ENCODE peak calls at places on chromosomes 5 and 9, in five cellular contexts. Y is WERI-Rb-1, L is ovary, U is AG04450, H is Peyer's patch. W is an unnamed sample. For H3K9me3, the result is how much of the 10 kb centered on the place peaks cover.

GRCh38 chr9:112780637-112781036 is 30.1 kb downstream of the SNX30 start:
- DNase-seq in Y (no peak), U (no peak), H (no peak), L (no peak), W (no peak)

GRCh38 chr9:89874351-89875321 is 269.8 kb downstream of the GADD45G start:
- DNase-seq in H (peak), L (no peak), U (no peak), Y (peak), W (peak)

GRCh38 chr5:122615146-122615545 is 159.7 kb upstream of the SNX2 start:
- DNase-seq in Y (no peak), H (no peak), U (no peak), L (no peak), W (no peak)

GRCh38 chr5:176171171-176171760 is 67.0 kb upstream of the SIMC1 start:
- DNase-seq in U (no peak), L (no peak), Y (no peak), H (no peak), W (no peak)

GRCh38 chr9:15873573-15874177 is 320.8 kb downstream of the CCDC171 start:
- DNase-seq in Y (no peak), L (no peak), U (peak), H (no peak), W (no peak)

GRCh38 chr5:16791036-16791705 is 144.9 kb downstream of the MYO10 start:
- DNase-seq in Y (no peak), U (no peak), L (no peak), H (no peak), W (no peak)

GRCh38 chr9:133301253-133302230 is 26.5 kb upstream of the ABO start:
- DNase-seq in Y (no peak), L (no peak), H (peak), U (no peak), W (no peak)

GRCh38 chr5:178982941-178983340 is 12.2 kb downstream of the GRM6 start:
- DNase-seq in Y (no peak), H (no peak), U (no peak), L (no peak), W (no peak)

GRCh38 chr5:72883850-72884249 is 67.4 kb downstream of the TNPO1 start:
- DNase-seq in L (no peak), Y (no peak), U (no peak), H (no peak), W (no peak)

GRCh38 chr9:109499631-109500120 is 1.6 kb upstream of the PTPN3 start:
- DNase-seq in U (no peak), H (peak), L (no peak), Y (peak), W (peak)

GRCh38 chr9:91815896-91816295 is 134.1 kb downstream of the ROR2 start:
- DNase-seq in U (no peak), L (no peak), Y (no peak), H (no peak), W (no peak)

GRCh38 chr5:136048966-136049365 is 20.2 kb downstream of the TGFBI start:
- DNase-seq in L (no peak), U (no peak), Y (no peak), H (no peak), W (no peak)

GRCh38 chr9:137642118-137642601 is 23.4 kb downstream of the EHMT1 start:
- DNase-seq in Y (no peak), L (no peak), H (no peak), U (no peak), W (peak)

GRCh38 chr5:156475831-156476551 is 149.0 kb downstream of the SGCD start:
- DNase-seq in H (no peak), L (peak), U (peak), Y (peak), W (peak)

GRCh38 chr5:123771715-123772114 is 259.7 kb downstream of the CSNK1G3 start:
- DNase-seq in L (no peak), Y (no peak), H (no peak), U (no peak), W (no peak)

GRCh38 chr5:170755679-170756456 is 27.7 kb upstream of the GABRP start:
- DNase-seq in Y (no peak), H (peak), U (no peak), L (no peak), W (no peak)

GRCh38 chr5:7795311-7795710 is 55.6 kb downstream of the CFAP90 start:
- DNase-seq in L (no peak), H (no peak), Y (no peak), U (no peak), W (no peak)

GRCh38 chr5:167889276-167889675 is 402.2 kb upstream of the WWC1 start:
- DNase-seq in L (no peak), H (no peak), Y (no peak), U (no peak), W (no peak)
- H3K4me3 ChIP-seq in L (no peak), H (no peak), Y (no peak), U (no peak), W (no peak)

DNA sequence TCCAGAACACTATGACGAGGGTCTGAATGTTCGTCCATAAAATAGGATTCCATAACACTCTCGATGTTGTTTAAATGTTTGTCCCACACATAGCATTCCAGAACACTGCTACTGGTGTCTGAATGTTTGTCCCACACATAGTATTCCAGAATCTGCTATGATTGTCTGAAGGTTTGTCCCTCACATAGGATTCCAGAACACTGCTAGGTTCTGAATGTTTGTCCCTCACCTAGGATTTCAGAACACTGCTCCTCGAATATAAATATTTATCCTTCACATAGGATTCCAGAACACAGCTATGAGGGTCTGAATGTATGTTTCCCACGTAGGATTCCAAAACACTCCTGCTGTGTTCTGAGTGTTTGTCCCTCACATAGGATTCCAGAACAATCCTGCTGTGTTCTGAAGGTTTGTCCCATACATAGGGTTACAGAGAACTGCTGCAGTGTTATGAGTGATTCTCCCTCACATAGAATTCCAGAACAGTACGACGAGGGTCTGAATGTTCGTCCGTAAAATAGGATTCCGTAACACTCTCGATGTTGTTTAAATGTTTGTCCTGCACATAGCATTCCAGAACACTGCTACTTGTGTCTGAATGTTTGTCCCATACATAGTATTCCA is 215.3 kb downstream of the FOXD4L6 start:
- DNase-seq in L (no peak), U (no peak), H (no peak), Y (no peak), W (no peak)
- H3K9me3 ChIP-seq in L (under half), U (under half), H (half or more), Y (under half), W (under half)

DNA sequence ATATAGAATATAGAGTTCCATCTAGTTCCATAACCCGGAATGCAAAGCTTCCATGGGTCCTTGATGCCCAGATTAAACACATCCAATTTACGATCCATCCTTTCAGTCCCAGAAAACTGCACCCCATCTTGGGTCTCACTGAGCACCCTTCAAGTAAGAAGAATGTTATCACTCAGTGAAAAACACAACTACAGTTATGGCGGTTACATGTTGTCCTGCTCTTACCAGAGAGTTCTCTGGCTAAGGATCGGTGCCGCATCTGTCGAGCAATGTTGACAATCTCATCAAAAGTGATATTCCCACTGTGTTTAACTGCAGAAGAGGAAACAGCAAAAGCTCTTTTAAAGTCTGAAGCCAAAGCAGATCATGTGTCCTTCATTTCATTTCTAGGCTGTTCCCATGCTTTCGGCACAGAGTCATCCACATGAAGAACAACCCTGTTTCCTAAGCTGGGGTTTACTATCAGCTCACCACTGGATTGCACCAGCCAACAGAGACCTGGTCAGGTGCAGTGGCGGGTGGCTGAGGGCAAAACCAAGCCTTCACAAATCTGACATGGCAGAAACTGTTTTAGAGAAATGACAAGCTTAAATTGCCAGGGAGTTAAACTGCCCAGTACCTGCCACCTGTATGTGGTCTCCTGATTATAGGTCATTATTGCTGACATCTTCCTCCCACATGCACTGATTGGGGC is 2.9 kb downstream of the RPL12 start:
- DNase-seq in U (no peak), L (no peak), Y (no peak), H (no peak), W (no peak)
- H3K4me3 ChIP-seq in U (peak), L (no peak), Y (no peak), H (no peak), W (no peak)

GRCh38 chr5:1453613-1454012 is 8.4 kb upstream of the SLC6A3 start:
- DNase-seq in U (no peak), L (no peak), H (no peak), Y (no peak), W (no peak)
- H3K9me3 ChIP-seq in U (under half), L (under half), H (under half), Y (under half), W (under half)

W was measured in tibial artery.